ENCODE peak calls at places on chromosomes 12 and 14, in six cellular contexts. One of them, this sample, is unnamed.

GRCh38 chr12:109595321-109595902 is 21.8 kb downstream of the MVK start:
- DNase-seq in H1: no peak
- DNase-seq in HepG2: no peak
- DNase-seq in GM12891: no peak
- DNase-seq in K562: no peak
- DNase-seq in GM12878: no peak
- DNase-seq in this sample: no peak

GRCh38 chr12:13156277-13156676 is 40.2 kb upstream of the EMP1 start:
- DNase-seq in HepG2: no peak
- DNase-seq in GM12878: no peak
- DNase-seq in H1: no peak
- DNase-seq in K562: no peak
- DNase-seq in GM12891: no peak
- DNase-seq in this sample: no peak

GRCh38 chr12:11228268-11228879 is 41.1 kb downstream of the PRB3 start:
- DNase-seq in GM12891: peak
- DNase-seq in K562: peak
- DNase-seq in HepG2: peak
- DNase-seq in H1: peak
- DNase-seq in GM12878: peak
- DNase-seq in this sample: peak

GRCh38 chr12:81644503-81644902 is 114.6 kb downstream of the PPFIA2 start:
- DNase-seq in GM12878: no peak
- DNase-seq in GM12891: no peak
- DNase-seq in HepG2: peak
- DNase-seq in H1: no peak
- DNase-seq in K562: peak
- DNase-seq in this sample: no peak

GRCh38 chr12:98973395-98973794 is 328.3 kb downstream of the APAF1 start:
- DNase-seq in HepG2: no peak
- DNase-seq in GM12891: no peak
- DNase-seq in K562: no peak
- DNase-seq in GM12878: no peak
- DNase-seq in H1: no peak
- DNase-seq in this sample: no peak

GRCh38 chr14:54366726-54367707 is 29.8 kb upstream of the CDKN3 start:
- DNase-seq in GM12891: peak
- DNase-seq in GM12878: no peak
- DNase-seq in K562: peak
- DNase-seq in H1: peak
- DNase-seq in HepG2: peak
- DNase-seq in this sample: no peak

GRCh38 chr14:70692210-70692609 is 50.5 kb downstream of the TTC9 start:
- DNase-seq in K562: no peak
- DNase-seq in HepG2: no peak
- DNase-seq in GM12878: no peak
- DNase-seq in GM12891: no peak
- DNase-seq in H1: no peak
- DNase-seq in this sample: no peak

GRCh38 chr14:25050494-25051170 is 685 bp upstream of the STXBP6 start:
- DNase-seq in HepG2: no peak
- DNase-seq in H1: no peak
- DNase-seq in GM12891: no peak
- DNase-seq in GM12878: no peak
- DNase-seq in K562: peak
- DNase-seq in this sample: no peak

GRCh38 chr12:6278439-6279255 is 31.8 kb upstream of the PLEKHG6 start:
- DNase-seq in GM12891: peak
- DNase-seq in K562: peak
- DNase-seq in H1: peak
- DNase-seq in HepG2: peak
- DNase-seq in GM12878: no peak
- DNase-seq in this sample: peak

GRCh38 chr12:1391722-1392121 is 202.7 kb downstream of the FBXL14 start:
- DNase-seq in HepG2: no peak
- DNase-seq in H1: no peak
- DNase-seq in GM12878: no peak
- DNase-seq in K562: no peak
- DNase-seq in GM12891: no peak
- DNase-seq in this sample: no peak

GRCh38 chr14:39015964-39016577 is 87.0 kb downstream of the SEC23A start:
- DNase-seq in HepG2: no peak
- DNase-seq in GM12891: no peak
- DNase-seq in H1: no peak
- DNase-seq in K562: no peak
- DNase-seq in GM12878: no peak
- DNase-seq in this sample: no peak

DNA sequence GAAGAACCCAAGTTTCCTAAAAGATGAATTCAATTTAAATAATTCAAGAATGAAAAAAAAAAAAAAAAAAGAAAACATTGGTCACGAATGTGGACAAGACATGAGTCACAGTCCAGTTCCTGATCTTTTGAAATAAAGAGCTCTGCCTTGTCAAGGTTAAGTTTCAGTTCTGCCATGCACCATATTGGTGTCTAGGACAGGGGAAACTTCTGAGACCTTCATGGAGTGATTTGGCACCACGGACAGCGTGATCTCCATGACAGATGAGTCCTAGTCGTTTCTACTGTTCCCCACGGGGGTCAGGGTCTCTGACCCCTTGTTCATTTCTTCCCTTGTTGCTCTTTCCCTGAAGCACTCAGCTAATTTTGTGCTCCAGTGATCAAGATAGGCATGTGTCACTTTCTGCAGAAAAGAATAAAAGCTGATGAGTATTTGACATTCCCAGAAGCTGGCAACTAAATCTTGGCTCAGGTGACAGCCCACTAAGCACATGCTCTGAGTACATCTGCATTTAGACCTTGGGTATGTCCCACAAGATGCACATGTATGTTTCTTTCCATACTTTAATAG is 1159.7 kb downstream of the BCL11B start:
- DNase-seq in K562: no peak
- DNase-seq in HepG2: no peak
- DNase-seq in GM12878: no peak
- DNase-seq in GM12891: no peak
- DNase-seq in H1: no peak
- DNase-seq in this sample: no peak
- TF ChIP-seq TAF1 in K562: no peak
- TF ChIP-seq TAF1 in HepG2: no peak
- TF ChIP-seq TAF1 in GM12878: no peak
- TF ChIP-seq TAF1 in GM12891: no peak
- TF ChIP-seq TAF1 in H1: no peak
- TF ChIP-seq TAF1 in this sample: no peak

GRCh38 chr12:93502802-93503623 is 35.7 kb downstream of the MRPL42 start:
- DNase-seq in HepG2: peak
- DNase-seq in H1: peak
- DNase-seq in GM12891: no peak
- DNase-seq in GM12878: no peak
- DNase-seq in K562: peak
- DNase-seq in this sample: no peak
- TF ChIP-seq POLR2A in HepG2: no peak
- TF ChIP-seq POLR2A in H1: no peak
- TF ChIP-seq POLR2A in GM12891: no peak
- TF ChIP-seq POLR2A in GM12878: no peak
- TF ChIP-seq POLR2A in K562: no peak
- TF ChIP-seq POLR2A in this sample: no peak

GRCh38 chr14:75519394-75519793 is 2.9 kb upstream of the BATF start:
- DNase-seq in HepG2: no peak
- DNase-seq in GM12878: no peak
- DNase-seq in K562: no peak
- DNase-seq in H1: no peak
- DNase-seq in GM12891: no peak
- DNase-seq in this sample: no peak

GRCh38 chr14:75521415-75522199 is 662 bp upstream of the BATF start:
- DNase-seq in HepG2: peak
- DNase-seq in H1: no peak
- DNase-seq in GM12878: no peak
- DNase-seq in GM12891: no peak
- DNase-seq in K562: no peak
- DNase-seq in this sample: no peak

GRCh38 chr14:75519826-75520692 is 2.2 kb upstream of the BATF start:
- DNase-seq in GM12878: no peak
- DNase-seq in K562: no peak
- DNase-seq in GM12891: no peak
- DNase-seq in HepG2: no peak
- DNase-seq in H1: no peak
- DNase-seq in this sample: no peak

GRCh38 chr14:75520852-75521251 is 1.4 kb upstream of the BATF start:
- DNase-seq in GM12878: no peak
- DNase-seq in K562: no peak
- DNase-seq in H1: no peak
- DNase-seq in HepG2: no peak
- DNase-seq in GM12891: no peak
- DNase-seq in this sample: no peak

GRCh38 chr14:75518625-75519024 is 3.6 kb upstream of the BATF start:
- DNase-seq in K562: peak
- DNase-seq in GM12891: no peak
- DNase-seq in H1: peak
- DNase-seq in GM12878: no peak
- DNase-seq in HepG2: peak
- DNase-seq in this sample: no peak
- TF ChIP-seq TAF1 in K562: no peak
- TF ChIP-seq TAF1 in GM12891: no peak
- TF ChIP-seq TAF1 in H1: no peak
- TF ChIP-seq TAF1 in GM12878: no peak
- TF ChIP-seq TAF1 in HepG2: no peak
- TF ChIP-seq TAF1 in this sample: no peak

GRCh38 chr12:123532808-123533649 is 490 bp downstream of the RILPL1 start:
- DNase-seq in H1: peak
- DNase-seq in GM12891: peak
- DNase-seq in K562: peak
- DNase-seq in GM12878: no peak
- DNase-seq in HepG2: peak
- DNase-seq in this sample: no peak
- TF ChIP-seq POLR2A in H1: no peak
- TF ChIP-seq POLR2A in GM12891: no peak
- TF ChIP-seq POLR2A in K562: peak
- TF ChIP-seq POLR2A in GM12878: no peak
- TF ChIP-seq POLR2A in HepG2: peak
- TF ChIP-seq POLR2A in this sample: no peak

This sample was measured in GM12892.